ENCODE peak calls at places on chromosomes 1 and 21, in five cellular contexts. L is mesenchymal stem cell, X is H9, D is trophoblast cell, Q is H1. Z is an unnamed sample.

GRCh38 chr1:231420299-231420958 is 1.7 kb downstream of the EGLN1 start:
- DNase-seq in D (no peak), X (no peak), L (peak), Q (no peak), Z (peak)

GRCh38 chr1:203682401-203683383 is 56.1 kb downstream of the ATP2B4 start:
- DNase-seq in X (peak), D (no peak), L (no peak), Q (no peak), Z (no peak)

GRCh38 chr1:172960454-172961208 is 90.1 kb downstream of the TNFSF18 start:
- DNase-seq in D (no peak), L (no peak), Q (no peak), X (no peak), Z (no peak)

GRCh38 chr1:77540501-77541161 is 141.8 kb downstream of the ZZZ3 start:
- DNase-seq in X (no peak), L (peak), Q (no peak), D (peak), Z (no peak)

GRCh38 chr1:20325844-20326323 is 35.2 kb downstream of the VWA5B1 start:
- DNase-seq in L (no peak), Q (no peak), X (no peak), D (no peak), Z (no peak)

GRCh38 chr1:204190212-204191211 is 5.8 kb downstream of the KISS1 start:
- DNase-seq in X (peak), Q (no peak), D (peak), L (peak), Z (no peak)

GRCh38 chr1:161940866-161941591 is 82.6 kb downstream of the OLFML2B start:
- DNase-seq in Q (no peak), X (no peak), D (no peak), L (no peak), Z (no peak)

GRCh38 chr21:25080706-25081495 is 526.4 kb downstream of the MRPL39 start:
- DNase-seq in Q (no peak), X (no peak), L (no peak), D (no peak), Z (no peak)

GRCh38 chr1:79815115-79815514 is 808.6 kb upstream of the ADGRL4 start:
- DNase-seq in D (no peak), L (no peak), X (no peak), Q (no peak), Z (no peak)

GRCh38 chr1:27293915-27294314 is 28.0 kb upstream of the TMEM222 start:
- DNase-seq in X (no peak), Q (no peak), D (no peak), L (no peak), Z (no peak)
- H2BK12ac ChIP-seq in X (no peak), Q (no peak), D (no peak), L (no peak), Z (no peak)

GRCh38 chr1:168139070-168139469 is 2.3 kb upstream of the GPR161 start:
- DNase-seq in X (no peak), D (no peak), L (no peak), Q (no peak), Z (no peak)

GRCh38 chr1:168136709-168137514 is at the start of gene GPR161:
- DNase-seq in D (no peak), L (peak), Q (no peak), X (peak), Z (peak)

GRCh38 chr1:168138134-168138533 is 1.4 kb upstream of the GPR161 start:
- DNase-seq in Q (no peak), X (no peak), L (peak), D (no peak), Z (no peak)

GRCh38 chr1:168135982-168136708 is 585 bp downstream of the GPR161 start:
- DNase-seq in X (peak), L (peak), Q (no peak), D (no peak), Z (no peak)

GRCh38 chr1:168137515-168137821 is 738 bp upstream of the GPR161 start:
- DNase-seq in L (no peak), D (no peak), Q (no peak), X (no peak), Z (no peak)
- H3K4ac ChIP-seq in L (no peak), D (no peak), Q (no peak), X (no peak), Z (no peak)

DNA sequence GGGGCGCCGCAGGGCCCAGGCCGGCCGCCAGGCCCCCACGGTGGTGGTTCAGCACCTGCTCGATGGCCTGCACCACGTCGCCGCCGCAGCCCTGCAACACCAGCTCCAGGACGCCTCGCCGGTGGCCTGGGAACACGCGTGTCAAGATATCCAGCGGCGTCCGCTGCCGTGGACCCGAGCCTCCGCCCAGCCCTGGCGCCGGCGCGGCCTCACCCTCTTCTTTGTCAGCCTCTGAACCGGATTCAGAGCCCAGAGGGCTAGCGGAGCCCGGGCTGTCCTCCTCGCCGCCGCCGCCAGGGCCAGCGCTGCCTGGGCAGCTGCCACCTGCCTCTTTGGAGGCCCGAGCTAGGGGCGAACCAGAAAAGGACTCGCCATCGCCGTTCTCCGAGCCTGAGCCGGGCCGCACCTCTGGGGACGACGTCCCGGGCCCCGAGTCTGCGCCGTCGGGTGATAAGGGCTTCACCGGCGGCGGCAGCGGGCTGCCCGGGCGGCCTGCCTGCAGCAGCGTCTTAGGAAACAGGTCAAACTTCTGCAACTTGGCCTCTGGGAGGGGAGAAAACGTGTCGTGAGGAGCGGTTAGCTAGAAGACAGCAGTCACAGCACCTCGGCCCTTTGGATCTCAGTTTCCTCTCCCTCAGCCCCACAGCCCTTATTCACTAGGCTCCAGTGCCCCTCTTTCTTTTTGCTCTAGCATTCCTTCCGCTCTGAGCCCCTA is 3.9 kb downstream of the DMRTA2 start:
- DNase-seq in D (no peak), L (no peak), Q (no peak), X (peak), Z (peak)
- H3K9ac ChIP-seq in D (no peak), L (no peak), Q (no peak), X (no peak), Z (no peak)

GRCh38 chr21:45352621-45353125 is 52.3 kb upstream of the COL18A1 start:
- DNase-seq in X (no peak), L (no peak), D (no peak), Q (no peak), Z (no peak)

GRCh38 chr21:45351061-45351460 is 53.9 kb upstream of the COL18A1 start:
- DNase-seq in X (no peak), D (no peak), L (no peak), Q (no peak), Z (no peak)

GRCh38 chr21:45353200-45353599 is 51.8 kb upstream of the COL18A1 start:
- DNase-seq in D (no peak), Q (no peak), L (peak), X (no peak), Z (no peak)

GRCh38 chr21:45350206-45350854 is 54.6 kb upstream of the COL18A1 start:
- DNase-seq in L (no peak), D (no peak), Q (no peak), X (no peak), Z (no peak)

GRCh38 chr21:45351526-45352275 is 53.3 kb upstream of the COL18A1 start:
- DNase-seq in D (no peak), Q (no peak), L (no peak), X (no peak), Z (no peak)
- H2BK12ac ChIP-seq in D (no peak), Q (no peak), L (peak), X (no peak), Z (peak)

GRCh38 chr1:40981702-40982448 is 2.4 kb downstream of the CTPS1 start:
- DNase-seq in X (no peak), D (no peak), Q (no peak), L (peak), Z (no peak)
- H3K4ac ChIP-seq in X (no peak), D (peak), Q (no peak), L (no peak), Z (no peak)

GRCh38 chr1:15728937-15729657 is 7.0 kb upstream of the SLC25A34 start:
- DNase-seq in L (no peak), D (no peak), Q (no peak), X (no peak), Z (no peak)

GRCh38 chr1:15727021-15727420 is 9.0 kb upstream of the SLC25A34 start:
- DNase-seq in D (no peak), L (no peak), Q (no peak), X (no peak), Z (no peak)

GRCh38 chr1:15726508-15726907 is 9.6 kb upstream of the SLC25A34 start:
- DNase-seq in D (no peak), L (no peak), X (no peak), Q (no peak), Z (no peak)

GRCh38 chr1:15727866-15728534 is 8.1 kb upstream of the SLC25A34 start:
- DNase-seq in L (no peak), X (no peak), Q (no peak), D (no peak), Z (no peak)

GRCh38 chr1:15727424-15727823 is 8.6 kb upstream of the SLC25A34 start:
- DNase-seq in D (no peak), X (no peak), Q (no peak), L (no peak), Z (no peak)
- H3K9ac ChIP-seq in D (no peak), X (no peak), Q (no peak), L (no peak), Z (no peak)

GRCh38 chr1:10659218-10659617 is 137.2 kb downstream of the CASZ1 start:
- DNase-seq in D (no peak), L (no peak), Q (no peak), X (no peak), Z (no peak)

GRCh38 chr1:10658396-10659066 is 137.9 kb downstream of the CASZ1 start:
- DNase-seq in X (no peak), L (no peak), D (no peak), Q (no peak), Z (no peak)

GRCh38 chr1:10656431-10656830 is 140.0 kb downstream of the CASZ1 start:
- DNase-seq in L (no peak), X (no peak), D (no peak), Q (no peak), Z (no peak)

GRCh38 chr1:10655002-10655401 is 141.4 kb downstream of the CASZ1 start:
- DNase-seq in X (no peak), Q (no peak), D (no peak), L (no peak), Z (no peak)

GRCh38 chr1:10657080-10657847 is 139.2 kb downstream of the CASZ1 start:
- DNase-seq in Q (no peak), X (no peak), D (no peak), L (peak), Z (no peak)
- H2BK12ac ChIP-seq in Q (no peak), X (no peak), D (no peak), L (no peak), Z (peak)

DNA sequence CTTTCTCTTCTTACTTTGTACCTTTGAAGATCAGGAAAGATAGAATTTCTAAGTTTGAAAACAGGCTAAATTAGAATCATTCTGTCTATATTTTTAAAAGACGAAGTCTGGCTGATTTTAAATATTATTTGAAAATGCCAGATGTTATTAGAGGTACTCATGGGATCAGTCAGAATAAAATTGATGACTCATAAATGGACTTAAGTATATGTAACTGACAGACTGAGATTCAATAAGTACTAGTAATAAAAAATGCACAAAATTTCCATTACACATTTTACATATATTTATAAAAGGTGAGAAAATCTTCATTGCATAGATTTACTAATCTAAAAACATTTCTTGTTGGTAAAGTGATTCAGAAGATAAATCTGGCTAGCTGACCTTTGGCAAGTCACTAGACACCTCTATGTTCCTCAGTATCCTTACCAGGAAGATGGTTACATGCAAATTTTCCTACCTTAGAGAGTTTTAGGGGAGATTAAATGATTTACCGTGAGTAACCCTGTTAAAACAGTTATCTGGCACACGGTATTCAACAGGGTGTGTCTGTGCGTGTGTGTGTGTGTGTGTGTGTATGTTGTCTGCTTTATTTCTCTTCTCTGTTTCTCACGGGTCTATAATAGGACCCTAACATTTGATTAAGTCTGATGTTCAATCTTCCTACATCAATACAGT is 189.0 kb downstream of the RUNX1 start:
- DNase-seq in Q (no peak), D (no peak), X (no peak), L (no peak), Z (no peak)
- H3K4ac ChIP-seq in Q (no peak), D (no peak), X (no peak), L (no peak), Z (no peak)

GRCh38 chr1:5862051-5862825 is 130.0 kb downstream of the NPHP4 start:
- DNase-seq in Q (no peak), D (no peak), L (no peak), X (no peak), Z (no peak)
- H3K9ac ChIP-seq in Q (no peak), D (no peak), L (no peak), X (no peak), Z (no peak)